ENCODE peak calls at places on chromosomes 5 and 9, in five cellular contexts. J, U, N, F and P are unnamed samples.

GRCh38 chr5:38509185-38509584 is 47.3 kb downstream of the LIFR start:
- DNase-seq in J (no peak), U (no peak), N (peak; percentile 73), F (no peak), P (peak; percentile 58)

GRCh38 chr9:84300271-84300670 is 40.3 kb downstream of the SLC28A3 start:
- DNase-seq in J (no peak), U (no peak), N (no peak), F (peak; percentile 35), P (no peak)

GRCh38 chr9:120845255-120845654 is 2.5 kb upstream of the PSMD5 start:
- DNase-seq in J (no peak), U (no peak), N (no peak), F (no peak), P (no peak)

GRCh38 chr9:134765785-134766184 is 114.8 kb upstream of the FCN2 start:
- DNase-seq in J (no peak), U (peak; percentile 36), N (no peak), F (no peak), P (no peak)

GRCh38 chr5:150731669-150732068 is 27.1 kb downstream of the DCTN4 start:
- DNase-seq in J (no peak), U (no peak), N (no peak), F (no peak), P (no peak)

GRCh38 chr5:157278319-157279037 is 12.6 kb downstream of the CYFIP2 start:
- DNase-seq in J (no peak), U (no peak), N (no peak), F (no peak), P (no peak)

GRCh38 chr5:121182788-121183490 is 668.7 kb upstream of the FTMT start:
- DNase-seq in J (no peak), U (no peak), N (peak; percentile 2), F (no peak), P (no peak)

GRCh38 chr5:78593465-78593864 is 55.1 kb downstream of the LHFPL2 start:
- DNase-seq in J (no peak), U (no peak), N (peak; percentile 63), F (no peak), P (no peak)

GRCh38 chr5:79562351-79563246 is 48.7 kb upstream of the HOMER1 start:
- DNase-seq in J (no peak), U (no peak), N (peak; percentile 48), F (no peak), P (peak; percentile 97)

GRCh38 chr5:173833200-173833599 is 54.9 kb upstream of the CPEB4 start:
- DNase-seq in J (no peak), U (no peak), N (no peak), F (no peak), P (no peak)

GRCh38 chr5:2863133-2863532 is 111.7 kb upstream of the IRX2 start:
- DNase-seq in J (no peak), U (no peak), N (no peak), F (no peak), P (no peak)

GRCh38 chr9:134733480-134734232 is 92.1 kb downstream of the COL5A1 start:
- DNase-seq in J (no peak), U (peak; percentile 27), N (no peak), F (no peak), P (no peak)

GRCh38 chr9:137384116-137384756 is 38.7 kb downstream of the EXD3 start:
- DNase-seq in J (no peak), U (no peak), N (no peak), F (no peak), P (no peak)

GRCh38 chr9:78439866-78440830 is 143.2 kb downstream of the PSAT1 start:
- DNase-seq in J (no peak), U (no peak), N (no peak), F (no peak), P (no peak)

GRCh38 chr5:147666419-147666818 is 116.1 kb downstream of the JAKMIP2 start:
- DNase-seq in J (no peak), U (no peak), N (no peak), F (no peak), P (no peak)

GRCh38 chr9:121735065-121735791 is 83.8 kb downstream of the DAB2IP start:
- DNase-seq in J (peak; percentile 49), U (no peak), N (peak; percentile 11), F (no peak), P (peak; percentile 66)

GRCh38 chr9:34253460-34253837 is 74.6 kb downstream of the UBAP1 start:
- DNase-seq in J (peak; percentile 30), U (no peak), N (peak; percentile 23), F (no peak), P (no peak)

GRCh38 chr9:79661279-79661678 is 89.5 kb downstream of the TLE4 start:
- DNase-seq in J (no peak), U (no peak), N (no peak), F (no peak), P (peak; percentile 22)

GRCh38 chr5:92703991-92704390 is 877.0 kb downstream of the NR2F1-AS1 start:
- DNase-seq in J (no peak), U (no peak), N (no peak), F (no peak), P (no peak)

GRCh38 chr5:81829242-81829641 is 78.3 kb upstream of the SSBP2 start:
- DNase-seq in J (no peak), U (no peak), N (no peak), F (no peak), P (no peak)

GRCh38 chr5:63233906-63234305 is 655.3 kb downstream of the LRRC70 start:
- DNase-seq in J (no peak), U (no peak), N (no peak), F (no peak), P (no peak)

GRCh38 chr9:118829334-118829733 is 539.9 kb downstream of the BRINP1 start:
- DNase-seq in J (peak; percentile 41), U (no peak), N (no peak), F (no peak), P (no peak)
- TF ChIP-seq CTCF in J (no peak), U (no peak), N (no peak), F (no peak), P (no peak)

DNA sequence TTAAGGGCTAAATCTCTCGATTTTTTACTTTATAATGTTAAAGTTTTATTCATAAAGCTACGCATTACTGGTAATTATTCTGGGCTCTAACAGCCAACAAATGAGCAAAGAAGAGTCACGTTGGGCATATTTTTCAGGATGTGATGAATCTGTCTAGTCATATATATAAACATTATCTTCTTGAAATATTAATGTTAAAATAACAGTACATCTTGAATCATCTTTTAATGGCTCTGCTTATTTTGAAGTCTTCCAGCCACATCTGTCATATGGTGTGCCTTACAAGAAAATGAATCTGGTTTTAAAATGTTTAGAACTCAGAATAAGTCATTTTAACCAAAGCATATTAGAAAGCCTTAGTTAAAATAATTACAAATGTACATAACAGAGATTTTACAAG is 96.9 kb downstream of the CWC27 start:
- DNase-seq in J (no peak), U (no peak), N (peak; percentile 15), F (no peak), P (no peak)
- H3K4me1 ChIP-seq in J (no peaks in the 10 kb centered on the region), U (no peaks in the 10 kb centered on the region), N (peaks cover 14% of the 10 kb centered on the region), F (peaks cover 3% of the 10 kb centered on the region), P (peaks cover 9% of the 10 kb centered on the region)

DNA sequence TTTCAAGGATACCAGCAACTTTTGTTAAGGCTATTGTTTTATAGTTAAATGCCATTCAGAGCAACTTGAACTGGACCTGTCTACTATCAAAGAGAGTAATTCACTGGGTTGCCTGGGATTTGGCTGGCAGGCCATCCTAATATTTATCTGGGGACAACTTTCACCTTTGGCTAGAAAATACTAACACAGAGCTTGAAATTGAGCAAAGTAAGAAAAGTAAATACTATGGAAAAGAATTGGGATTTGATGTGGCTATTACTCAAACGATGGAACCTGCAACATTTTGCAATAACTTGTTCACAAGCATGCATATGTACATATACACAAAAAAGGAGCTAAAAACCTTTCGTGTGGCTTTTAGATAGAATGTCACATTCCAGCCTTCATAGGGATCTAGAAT is 191.3 kb downstream of the DENND1A start:
- DNase-seq in J (no peak), U (no peak), N (no peak), F (no peak), P (no peak)
- H3K4me3 ChIP-seq in J (no peak overlapping the region), U (no peak overlapping the region), N (no peak overlapping the region), F (no peak overlapping the region), P (no peak overlapping the region)

DNA sequence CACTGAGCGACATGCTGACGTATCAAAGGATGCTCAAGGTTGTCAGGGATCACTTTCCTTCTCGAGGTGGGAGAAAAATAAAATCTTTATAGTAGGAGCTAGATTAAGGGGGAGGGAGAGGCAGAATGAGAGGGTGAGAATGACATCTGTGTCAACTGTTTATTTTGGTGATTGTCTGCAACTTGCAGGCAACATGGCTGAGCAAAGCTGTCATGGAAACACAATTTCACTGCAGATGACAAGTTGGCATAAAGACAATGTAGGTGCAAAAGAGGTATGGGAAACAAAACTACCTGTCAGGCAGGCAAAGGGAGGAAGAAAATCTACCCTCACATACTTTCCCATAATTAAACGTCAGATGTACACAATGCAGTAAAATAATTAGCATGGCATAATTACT is 167.4 kb downstream of the SLIT3 start:
- DNase-seq in J (no peak), U (no peak), N (no peak), F (no peak), P (no peak)
- TF ChIP-seq CTCF in J (no peak), U (no peak), N (no peak), F (no peak), P (no peak)

GRCh38 chr5:68375540-68375939 is 160.0 kb downstream of the PIK3R1 start:
- DNase-seq in J (no peak), U (no peak), N (no peak), F (no peak), P (no peak)

GRCh38 chr5:68374770-68375518 is 159.4 kb downstream of the PIK3R1 start:
- DNase-seq in J (no peak), U (no peak), N (no peak), F (no peak), P (peak; percentile 15)

GRCh38 chr5:68371607-68372006 is 156.1 kb downstream of the PIK3R1 start:
- DNase-seq in J (no peak), U (no peak), N (no peak), F (no peak), P (no peak)

GRCh38 chr5:68369436-68370125 is 154.0 kb downstream of the PIK3R1 start:
- DNase-seq in J (no peak), U (no peak), N (no peak), F (no peak), P (no peak)

GRCh38 chr5:68373050-68373449 is 157.5 kb downstream of the PIK3R1 start:
- DNase-seq in J (no peak), U (no peak), N (no peak), F (no peak), P (no peak)
- H3K4me1 ChIP-seq in J (peaks cover under 1% of the 10 kb centered on the region), U (no peaks in the 10 kb centered on the region), N (no peaks in the 10 kb centered on the region), F (peaks cover 20% of the 10 kb centered on the region), P (no peaks in the 10 kb centered on the region)

DNA sequence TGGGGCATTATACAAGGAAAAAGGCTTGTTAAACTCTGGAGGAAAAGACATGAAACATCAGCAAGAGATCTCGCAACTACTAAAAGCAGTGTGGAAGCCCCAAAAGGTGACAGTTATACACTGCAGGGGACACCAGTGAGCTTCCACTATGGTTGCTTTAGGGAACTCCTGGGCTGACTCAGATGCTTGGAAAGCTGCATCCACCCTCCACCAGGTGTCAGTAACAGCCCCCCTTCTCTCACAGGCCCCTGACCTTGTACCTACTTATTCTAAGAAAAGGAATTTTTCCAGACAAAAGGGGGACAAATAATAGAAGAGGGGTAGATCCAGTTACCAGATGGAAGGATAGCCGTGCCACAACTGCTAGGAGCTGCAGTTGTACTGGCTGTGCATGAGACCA is 154.4 kb upstream of the COX7C start:
- DNase-seq in J (no peak), U (no peak), N (peak; percentile 61), F (no peak), P (no peak)
- H3K4me3 ChIP-seq in J (no peak overlapping the region), U (no peak overlapping the region), N (no peak overlapping the region), F (no peak overlapping the region), P (no peak overlapping the region)